ENCODE peak calls at places on chromosomes 7 and 10, in nine cellular contexts. L is progenitor cell of endocrine pancreas; U is AML-193; T is foreskin fibroblast; G is stimulated activated CD4-positive, alpha-beta T cell treated with anti-CD3 and anti-CD28 coated beads, Interleukin-4, amount 100 ng/mL, for 4 hours; J is aorta; F is EH; K is fibroblast of lung; X is heart right ventricle. I is an unnamed sample.
A peak's percentile ranks its signal among the peaks of the same experiment; 100 is the strongest.

GRCh38 chr7:81285142-81285871 is 366.5 kb upstream of the SEMA3C start:
- DNase-seq in G (no peak), X (no peak), J (no peak), T (peak; percentile 76), F (peak; percentile 95), K (peak; percentile 96), U (no peak), L (no peak), I (peak; percentile 67)

GRCh38 chr7:86469680-86470295 is 173.9 kb upstream of the GRM3 start:
- DNase-seq in T (peak; percentile 8), L (peak; percentile 43), F (peak; percentile 45), G (no peak), J (peak; percentile 43), X (peak; percentile 13), U (peak; percentile 68), K (peak; percentile 59), I (peak; percentile 35)

GRCh38 chr7:149459201-149459539 is 1.7 kb downstream of the ZNF777 start:
- DNase-seq in X (no peak), U (no peak), K (no peak), T (no peak), L (no peak), J (no peak), G (no peak), F (no peak), I (no peak)

GRCh38 chr7:105389090-105389650 is 449 bp upstream of the SRPK2 start:
- DNase-seq in G (no peak), L (no peak), U (no peak), J (peak; percentile 71), T (peak; percentile 55), X (peak; percentile 46), F (peak; percentile 70), K (peak; percentile 56), I (peak; percentile 65)

GRCh38 chr7:155935726-155936125 is 123.5 kb upstream of the SHH start:
- DNase-seq in J (no peak), K (no peak), L (no peak), F (no peak), X (no peak), T (no peak), U (no peak), G (no peak), I (no peak)

GRCh38 chr10:61750943-61751471 is 88.3 kb downstream of the CABCOCO1 start:
- DNase-seq in X (peak; percentile 53), F (peak; percentile 81), L (peak; percentile 30), K (peak; percentile 62), J (peak; percentile 71), T (peak; percentile 33), U (peak; percentile 11), G (peak; percentile 64), I (peak; percentile 85)

GRCh38 chr10:78771215-78771614 is 297.6 kb upstream of the ZMIZ1 start:
- DNase-seq in L (no peak), K (no peak), F (no peak), J (no peak), T (no peak), X (no peak), G (no peak), U (no peak), I (no peak)

GRCh38 chr7:32594965-32595364 is 99.7 kb downstream of the AVL9 start:
- DNase-seq in L (no peak), G (no peak), K (peak; percentile 57), U (no peak), T (no peak), J (no peak), F (peak; percentile 32), X (no peak), I (no peak)

GRCh38 chr10:128465697-128466096 is 339.5 kb upstream of the MKI67 start:
- DNase-seq in T (no peak), K (no peak), L (no peak), G (no peak), U (no peak), X (no peak), F (no peak), J (no peak), I (no peak)

GRCh38 chr10:128026620-128027281 is 99.5 kb downstream of the MKI67 start:
- DNase-seq in F (no peak), L (no peak), J (no peak), K (peak; percentile 30), U (no peak), X (no peak), G (no peak), T (no peak), I (no peak)

GRCh38 chr10:33609546-33609945 is 275.1 kb upstream of the NRP1 start:
- DNase-seq in K (no peak), X (no peak), L (no peak), G (no peak), J (no peak), T (no peak), U (no peak), F (no peak), I (no peak)

GRCh38 chr7:155225516-155225915 is 72.2 kb upstream of the INSIG1 start:
- DNase-seq in F (no peak), X (no peak), L (no peak), G (no peak), U (no peak), T (no peak), J (no peak), K (no peak), I (no peak)

I was measured in HCEC 1CT.